ENCODE peak calls at places on chromosome 3, in six cellular contexts. One of them, this sample, is unnamed.

GRCh38 chr3:57556459-57557087 is 499 bp downstream of the PDE12 start:
- DNase-seq in GM13976: peak; percentile 52
- DNase-seq in activated T-helper 1 cell treated with Interleukin-2 at 50 U/mL for 16 hours: peak; percentile 7
- DNase-seq in bronchial epithelial cell: no peak
- DNase-seq in mesothelial cell of epicardium: no peak
- DNase-seq in NCI-H460: no peak
- DNase-seq in this sample: peak; percentile 52

GRCh38 chr3:10738688-10739372 is 77.2 kb upstream of the SLC6A11 start:
- DNase-seq in activated T-helper 1 cell treated with Interleukin-2 at 50 U/mL for 16 hours: peak; percentile 55
- DNase-seq in mesothelial cell of epicardium: peak; percentile 46
- DNase-seq in bronchial epithelial cell: peak; percentile 54
- DNase-seq in GM13976: peak; percentile 72
- DNase-seq in NCI-H460: peak; percentile 32
- DNase-seq in this sample: peak; percentile 22

GRCh38 chr3:140898340-140899180 is 43.1 kb upstream of the SLC25A36 start:
- DNase-seq in GM13976: peak; percentile 39
- DNase-seq in bronchial epithelial cell: peak; percentile 64
- DNase-seq in activated T-helper 1 cell treated with Interleukin-2 at 50 U/mL for 16 hours: no peak
- DNase-seq in mesothelial cell of epicardium: no peak
- DNase-seq in NCI-H460: peak; percentile 46
- DNase-seq in this sample: peak; percentile 36

GRCh38 chr3:49004352-49005297 is 2.6 kb upstream of the WDR6 start:
- DNase-seq in activated T-helper 1 cell treated with Interleukin-2 at 50 U/mL for 16 hours: no peak
- DNase-seq in mesothelial cell of epicardium: no peak
- DNase-seq in NCI-H460: no peak
- DNase-seq in GM13976: no peak
- DNase-seq in bronchial epithelial cell: no peak
- DNase-seq in this sample: no peak

GRCh38 chr3:11844891-11845290 is 1.8 kb downstream of the TAMM41 start:
- DNase-seq in mesothelial cell of epicardium: no peak
- DNase-seq in GM13976: no peak
- DNase-seq in NCI-H460: no peak
- DNase-seq in activated T-helper 1 cell treated with Interleukin-2 at 50 U/mL for 16 hours: no peak
- DNase-seq in bronchial epithelial cell: no peak
- DNase-seq in this sample: no peak

GRCh38 chr3:73542127-73542526 is 82.6 kb downstream of the PDZRN3 start:
- DNase-seq in bronchial epithelial cell: peak; percentile 28
- DNase-seq in NCI-H460: no peak
- DNase-seq in activated T-helper 1 cell treated with Interleukin-2 at 50 U/mL for 16 hours: no peak
- DNase-seq in mesothelial cell of epicardium: no peak
- DNase-seq in GM13976: no peak
- DNase-seq in this sample: no peak

GRCh38 chr3:124671123-124671522 is 59.1 kb upstream of the UMPS start:
- DNase-seq in NCI-H460: no peak
- DNase-seq in mesothelial cell of epicardium: no peak
- DNase-seq in bronchial epithelial cell: no peak
- DNase-seq in activated T-helper 1 cell treated with Interleukin-2 at 50 U/mL for 16 hours: no peak
- DNase-seq in GM13976: no peak
- DNase-seq in this sample: no peak

GRCh38 chr3:38726751-38727150 is 77.3 kb upstream of the SCN5A start:
- DNase-seq in NCI-H460: no peak
- DNase-seq in bronchial epithelial cell: no peak
- DNase-seq in activated T-helper 1 cell treated with Interleukin-2 at 50 U/mL for 16 hours: no peak
- DNase-seq in mesothelial cell of epicardium: no peak
- DNase-seq in GM13976: no peak
- DNase-seq in this sample: no peak

GRCh38 chr3:32484437-32484836 is 18.2 kb downstream of the CMTM6 start:
- DNase-seq in mesothelial cell of epicardium: no peak
- DNase-seq in activated T-helper 1 cell treated with Interleukin-2 at 50 U/mL for 16 hours: no peak
- DNase-seq in GM13976: no peak
- DNase-seq in NCI-H460: no peak
- DNase-seq in bronchial epithelial cell: no peak
- DNase-seq in this sample: no peak

GRCh38 chr3:37114251-37115145 is 59.9 kb downstream of the LRRFIP2 start:
- DNase-seq in bronchial epithelial cell: peak; percentile 74
- DNase-seq in GM13976: no peak
- DNase-seq in mesothelial cell of epicardium: no peak
- DNase-seq in activated T-helper 1 cell treated with Interleukin-2 at 50 U/mL for 16 hours: no peak
- DNase-seq in NCI-H460: no peak
- DNase-seq in this sample: peak; percentile 43

GRCh38 chr3:151697496-151697895 is 36.2 kb upstream of the AADACL2 start:
- DNase-seq in bronchial epithelial cell: no peak
- DNase-seq in activated T-helper 1 cell treated with Interleukin-2 at 50 U/mL for 16 hours: no peak
- DNase-seq in NCI-H460: no peak
- DNase-seq in mesothelial cell of epicardium: no peak
- DNase-seq in GM13976: no peak
- DNase-seq in this sample: no peak

GRCh38 chr3:159987291-159987711 is 1.3 kb upstream of the IL12A start:
- DNase-seq in GM13976: no peak
- DNase-seq in activated T-helper 1 cell treated with Interleukin-2 at 50 U/mL for 16 hours: no peak
- DNase-seq in bronchial epithelial cell: peak; percentile 46
- DNase-seq in mesothelial cell of epicardium: no peak
- DNase-seq in NCI-H460: no peak
- DNase-seq in this sample: no peak

GRCh38 chr3:131036200-131036816 is 9.6 kb downstream of the NEK11 start:
- DNase-seq in bronchial epithelial cell: peak; percentile 55
- DNase-seq in activated T-helper 1 cell treated with Interleukin-2 at 50 U/mL for 16 hours: no peak
- DNase-seq in GM13976: no peak
- DNase-seq in NCI-H460: no peak
- DNase-seq in mesothelial cell of epicardium: no peak
- DNase-seq in this sample: peak; percentile 2

GRCh38 chr3:50660386-50660785 is 14.3 kb upstream of the DOCK3 start:
- DNase-seq in activated T-helper 1 cell treated with Interleukin-2 at 50 U/mL for 16 hours: no peak
- DNase-seq in mesothelial cell of epicardium: no peak
- DNase-seq in GM13976: no peak
- DNase-seq in NCI-H460: no peak
- DNase-seq in bronchial epithelial cell: no peak
- DNase-seq in this sample: no peak

GRCh38 chr3:67685499-67685898 is 31.1 kb upstream of the SUCLG2 start:
- DNase-seq in GM13976: peak; percentile 44
- DNase-seq in activated T-helper 1 cell treated with Interleukin-2 at 50 U/mL for 16 hours: no peak
- DNase-seq in bronchial epithelial cell: no peak
- DNase-seq in mesothelial cell of epicardium: no peak
- DNase-seq in NCI-H460: no peak
- DNase-seq in this sample: no peak

GRCh38 chr3:124034809-124035152 is 42.9 kb upstream of the ROPN1 start:
- DNase-seq in activated T-helper 1 cell treated with Interleukin-2 at 50 U/mL for 16 hours: no peak
- DNase-seq in GM13976: no peak
- DNase-seq in mesothelial cell of epicardium: no peak
- DNase-seq in NCI-H460: no peak
- DNase-seq in bronchial epithelial cell: no peak
- DNase-seq in this sample: no peak

GRCh38 chr3:9397911-9398714 is 698 bp downstream of the SETD5 start:
- DNase-seq in GM13976: no peak
- DNase-seq in activated T-helper 1 cell treated with Interleukin-2 at 50 U/mL for 16 hours: no peak
- DNase-seq in mesothelial cell of epicardium: no peak
- DNase-seq in NCI-H460: no peak
- DNase-seq in bronchial epithelial cell: no peak
- DNase-seq in this sample: no peak

GRCh38 chr3:44104668-44105321 is 136.9 kb upstream of the TOPAZ1 start:
- DNase-seq in NCI-H460: no peak
- DNase-seq in activated T-helper 1 cell treated with Interleukin-2 at 50 U/mL for 16 hours: no peak
- DNase-seq in GM13976: peak; percentile 81
- DNase-seq in bronchial epithelial cell: peak; percentile 97
- DNase-seq in mesothelial cell of epicardium: no peak
- DNase-seq in this sample: no peak

GRCh38 chr3:177141899-177142651 is 55.2 kb downstream of the TBL1XR1 start:
- DNase-seq in GM13976: no peak
- DNase-seq in NCI-H460: no peak
- DNase-seq in activated T-helper 1 cell treated with Interleukin-2 at 50 U/mL for 16 hours: no peak
- DNase-seq in bronchial epithelial cell: no peak
- DNase-seq in mesothelial cell of epicardium: no peak
- DNase-seq in this sample: no peak

GRCh38 chr3:54915976-54916375 is 11.9 kb downstream of the LRTM1 start:
- DNase-seq in GM13976: no peak
- DNase-seq in activated T-helper 1 cell treated with Interleukin-2 at 50 U/mL for 16 hours: no peak
- DNase-seq in NCI-H460: no peak
- DNase-seq in mesothelial cell of epicardium: no peak
- DNase-seq in bronchial epithelial cell: no peak
- DNase-seq in this sample: no peak

GRCh38 chr3:78785004-78785403 is 982.8 kb downstream of the ROBO1 start:
- DNase-seq in NCI-H460: no peak
- DNase-seq in bronchial epithelial cell: peak; percentile 33
- DNase-seq in mesothelial cell of epicardium: no peak
- DNase-seq in activated T-helper 1 cell treated with Interleukin-2 at 50 U/mL for 16 hours: no peak
- DNase-seq in GM13976: no peak
- DNase-seq in this sample: no peak

GRCh38 chr3:115839246-115839645 is 215.9 kb downstream of the GAP43 start:
- DNase-seq in activated T-helper 1 cell treated with Interleukin-2 at 50 U/mL for 16 hours: no peak
- DNase-seq in NCI-H460: no peak
- DNase-seq in bronchial epithelial cell: no peak
- DNase-seq in mesothelial cell of epicardium: no peak
- DNase-seq in GM13976: no peak
- DNase-seq in this sample: no peak

GRCh38 chr3:44284949-44285348 is 43.3 kb downstream of the TOPAZ1 start:
- DNase-seq in NCI-H460: no peak
- DNase-seq in GM13976: no peak
- DNase-seq in bronchial epithelial cell: no peak
- DNase-seq in activated T-helper 1 cell treated with Interleukin-2 at 50 U/mL for 16 hours: no peak
- DNase-seq in mesothelial cell of epicardium: no peak
- DNase-seq in this sample: no peak

GRCh38 chr3:156751461-156752025 is 74.6 kb upstream of the LEKR1 start:
- DNase-seq in NCI-H460: no peak
- DNase-seq in bronchial epithelial cell: no peak
- DNase-seq in mesothelial cell of epicardium: no peak
- DNase-seq in GM13976: no peak
- DNase-seq in activated T-helper 1 cell treated with Interleukin-2 at 50 U/mL for 16 hours: no peak
- DNase-seq in this sample: no peak

This sample was measured in dermis microvascular lymphatic vessel endothelial cell.